ENCODE peak calls at places on chromosomes 3 and 15, in ten cellular contexts. A is NB4, C is uterus, P is Peyer's patch, Z is GM12892, B is HepG2, R is heart left ventricle, D is breast epithelium, T is testis, I is lower leg skin. W is an unnamed sample.
A peak's percentile ranks its signal among the peaks of the same experiment; 100 is the strongest.

GRCh38 chr3:155891341-155891740 is 20.9 kb downstream of the GMPS start:
- DNase-seq in I (no peak), D (no peak), Z (no peak), R (no peak), T (no peak), B (no peak), P (no peak), A (no peak), C (no peak), W (no peak)

GRCh38 chr3:31748281-31749245 is 215.8 kb downstream of the STT3B start:
- DNase-seq in I (no peak), R (no peak), Z (no peak), C (no peak), B (no peak), D (no peak), P (no peak), T (peak; percentile 53), A (no peak), W (no peak)

GRCh38 chr3:28840976-28841376 is 439.9 kb upstream of the RBMS3 start:
- DNase-seq in T (no peak), A (no peak), C (no peak), P (no peak), D (no peak), R (no peak), B (no peak), I (no peak), Z (no peak), W (no peak)

GRCh38 chr3:57796261-57796660 is 40.2 kb downstream of the SLMAP start:
- DNase-seq in I (no peak), A (no peak), Z (no peak), R (no peak), C (no peak), P (no peak), T (no peak), D (no peak), B (no peak), W (no peak)

GRCh38 chr3:11826628-11827265 is 19.9 kb downstream of the TAMM41 start:
- DNase-seq in I (no peak), P (no peak), A (no peak), C (no peak), B (no peak), Z (no peak), D (no peak), R (no peak), T (no peak), W (no peak)

GRCh38 chr3:89576417-89576816 is 469.0 kb downstream of the EPHA3 start:
- DNase-seq in B (no peak), T (no peak), I (no peak), P (no peak), Z (no peak), C (no peak), R (no peak), A (no peak), D (no peak), W (no peak)

GRCh38 chr3:98986073-98986472 is 84.6 kb upstream of the DCBLD2 start:
- DNase-seq in C (no peak), P (no peak), D (no peak), Z (no peak), T (peak; percentile 36), I (no peak), A (no peak), B (peak; percentile 68), R (peak; percentile 30), W (no peak)

GRCh38 chr3:120683671-120684301 is 1.7 kb upstream of the HGD start:
- DNase-seq in C (no peak), I (no peak), T (no peak), R (no peak), P (no peak), A (no peak), B (no peak), Z (no peak), D (no peak), W (no peak)

GRCh38 chr3:74883690-74884089 is 269.2 kb upstream of the CNTN3 start:
- DNase-seq in P (no peak), I (no peak), A (peak; percentile 11), C (no peak), T (peak; percentile 32), R (no peak), D (no peak), B (peak; percentile 2), Z (no peak), W (no peak)

GRCh38 chr15:44726568-44727461 is 9.5 kb upstream of the TRIM69 start:
- DNase-seq in A (peak; percentile 97), R (no peak), C (no peak), Z (no peak), I (no peak), T (peak; percentile 18), B (peak; percentile 76), P (no peak), D (peak; percentile 30), W (peak; percentile 58)

GRCh38 chr3:87088984-87089841 is 98.3 kb upstream of the VGLL3 start:
- DNase-seq in T (peak; percentile 82), C (peak; percentile 62), Z (peak; percentile 18), D (peak; percentile 65), P (peak; percentile 51), A (no peak), B (no peak), I (peak; percentile 89), R (peak; percentile 73), W (peak; percentile 28)

GRCh38 chr3:190345027-190345821 is 23.0 kb upstream of the CLDN1 start:
- DNase-seq in Z (no peak), I (no peak), D (no peak), P (no peak), R (peak; percentile 27), C (no peak), B (peak; percentile 98), A (no peak), T (no peak), W (no peak)

GRCh38 chr15:78492841-78493240 is 14.5 kb upstream of the HYKK start:
- DNase-seq in P (no peak), D (no peak), B (no peak), R (no peak), A (no peak), I (no peak), Z (no peak), C (no peak), T (no peak), W (no peak)

GRCh38 chr15:39192376-39192775 is 388.5 kb upstream of the THBS1 start:
- DNase-seq in A (no peak), C (no peak), D (no peak), I (no peak), P (no peak), T (no peak), B (no peak), Z (no peak), R (no peak), W (no peak)
- TF ChIP-seq POLR2A in A (no peak), C (no peak), D (no peak), I (no peak), P (no peak), T (no peak), B (no peak), Z (no peak), R (no peak), W (no peak)

GRCh38 chr3:160756907-160757623 is 1.0 kb downstream of the PPM1L start:
- DNase-seq in P (peak; percentile 50), I (peak; percentile 86), D (no peak), R (peak; percentile 43), A (peak; percentile 7), T (peak; percentile 23), C (peak; percentile 12), Z (no peak), B (no peak), W (no peak)

GRCh38 chr3:160754371-160754854 is 1.6 kb upstream of the PPM1L start:
- DNase-seq in T (peak; percentile 59), A (peak; percentile 55), I (peak; percentile 90), P (no peak), R (peak; percentile 44), B (no peak), D (no peak), Z (no peak), C (peak; percentile 22), W (no peak)

GRCh38 chr3:160755776-160756304 is at the start of gene PPM1L:
- DNase-seq in P (peak; percentile 80), R (peak; percentile 79), A (peak; percentile 83), D (no peak), C (peak; percentile 56), Z (peak; percentile 39), T (no peak), I (peak; percentile 91), B (no peak), W (peak; percentile 23)

GRCh38 chr3:160753953-160754352 is 2.1 kb upstream of the PPM1L start:
- DNase-seq in I (no peak), A (no peak), Z (no peak), T (no peak), R (no peak), P (no peak), D (no peak), C (no peak), B (no peak), W (no peak)

GRCh38 chr3:160754855-160755747 is 930 bp upstream of the PPM1L start:
- DNase-seq in C (peak; percentile 94), Z (peak; percentile 69), T (peak; percentile 95), R (peak; percentile 96), P (peak; percentile 97), A (peak; percentile 93), D (peak; percentile 89), I (peak; percentile 98), B (peak; percentile 58), W (peak; percentile 86)
- TF ChIP-seq POLR2A in C (peak; percentile 85), Z (no peak), T (peak; percentile 77), R (peak; percentile 49), P (peak; percentile 93), A (peak; percentile 75), D (peak; percentile 49), I (no peak), B (peak; percentile 48), W (peak; percentile 62)

DNA sequence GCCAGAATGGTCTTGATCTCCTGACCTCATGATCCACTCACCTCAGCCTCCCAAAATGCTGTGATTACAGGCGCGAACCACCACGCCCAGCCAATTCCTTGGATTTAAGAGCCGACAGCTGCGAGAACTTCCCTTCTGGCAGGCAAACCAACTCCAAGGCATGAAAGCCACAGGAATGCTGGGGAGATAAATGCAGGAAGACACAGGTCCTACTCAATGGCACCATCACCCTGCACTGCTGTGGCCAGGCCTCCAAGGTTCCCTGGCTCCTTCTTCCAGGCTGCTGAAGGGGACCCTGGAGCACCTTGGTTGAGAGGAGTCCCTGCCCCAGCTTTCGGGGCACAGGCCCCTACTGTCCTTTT is 98.7 kb upstream of the CHD2 start:
- DNase-seq in A (no peak), R (no peak), D (no peak), C (no peak), P (no peak), B (no peak), Z (no peak), T (no peak), I (no peak), W (no peak)
- TF ChIP-seq POLR2A in A (no peak), R (no peak), D (no peak), C (no peak), P (no peak), B (no peak), Z (no peak), T (no peak), I (no peak), W (peak; percentile 37)

DNA sequence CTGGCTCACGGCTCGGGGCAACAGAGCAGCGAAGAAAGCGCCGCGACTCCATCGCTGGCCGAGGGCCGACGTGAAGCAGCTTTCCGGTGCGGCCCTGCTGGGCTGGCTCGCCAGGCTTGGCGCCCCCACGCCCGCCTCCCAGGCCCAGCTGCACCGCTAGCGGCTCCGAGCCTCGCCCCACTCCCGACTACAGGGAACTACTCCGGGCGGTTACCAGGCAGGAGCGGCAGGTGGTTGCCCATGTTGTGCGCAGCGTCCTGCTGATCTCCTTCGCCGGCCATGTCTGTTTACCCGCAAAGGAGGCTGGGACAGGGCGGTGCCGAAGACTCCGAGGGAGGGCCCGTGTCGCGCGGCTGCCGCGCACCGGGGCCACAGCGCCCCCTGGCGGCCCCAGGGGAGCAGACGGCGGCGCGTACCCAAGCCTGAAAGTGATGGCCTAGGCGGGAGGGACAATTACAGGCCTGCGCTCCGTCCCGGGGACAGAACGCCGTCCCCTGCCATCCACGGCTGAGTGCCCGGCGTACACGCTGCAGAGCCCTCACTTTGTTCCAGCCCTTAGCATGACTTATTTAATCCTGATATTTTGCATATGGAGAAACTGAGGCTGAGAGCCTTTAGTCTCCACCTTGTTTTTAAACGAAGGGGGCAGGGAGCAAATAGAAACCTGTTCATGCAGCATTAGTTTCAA is at the start of gene CRBN:
- DNase-seq in A (peak; percentile 88), C (peak; percentile 85), D (peak; percentile 67), I (peak; percentile 97), T (peak; percentile 95), B (peak; percentile 76), R (peak; percentile 90), P (peak; percentile 91), Z (peak; percentile 92), W (peak; percentile 74)
- TF ChIP-seq POLR2A in A (peak; percentile 76), C (peak; percentile 59), D (peak; percentile 38), I (no peak), T (no peak), B (peak; percentile 92), R (no peak), P (peak; percentile 64), Z (peak; percentile 85), W (peak; percentile 55)

W was measured in H54.